ENCODE peak calls at places on chromosomes 13 and 19, in ten cellular contexts. One of them, this sample, is unnamed.

GRCh38 chr13:110790371-110790770 is 76.9 kb downstream of the ING1 start:
- DNase-seq in upper lobe of left lung: no peak
- DNase-seq in Peyer's patch: no peak
- DNase-seq in prostate gland: no peak
- DNase-seq in transverse colon: no peak
- DNase-seq in thyroid gland: no peak
- DNase-seq in lower leg skin: no peak
- DNase-seq in spleen: no peak
- DNase-seq in uterus: no peak
- DNase-seq in A549: no peak
- DNase-seq in this sample: no peak

GRCh38 chr19:42196011-42197001 is 21.2 kb downstream of the DEDD2 start:
- DNase-seq in upper lobe of left lung: no peak
- DNase-seq in Peyer's patch: no peak
- DNase-seq in prostate gland: no peak
- DNase-seq in transverse colon: no peak
- DNase-seq in thyroid gland: no peak
- DNase-seq in lower leg skin: no peak
- DNase-seq in spleen: no peak
- DNase-seq in uterus: no peak
- DNase-seq in A549: no peak
- DNase-seq in this sample: no peak

GRCh38 chr13:27174766-27175455 is 3.3 kb upstream of the USP12 start:
- DNase-seq in upper lobe of left lung: no peak
- DNase-seq in Peyer's patch: no peak
- DNase-seq in prostate gland: no peak
- DNase-seq in transverse colon: no peak
- DNase-seq in thyroid gland: no peak
- DNase-seq in lower leg skin: no peak
- DNase-seq in spleen: no peak
- DNase-seq in uterus: no peak
- DNase-seq in A549: no peak
- DNase-seq in this sample: no peak

GRCh38 chr19:43901395-43902390 is 33.4 kb downstream of the ZNF45 start:
- DNase-seq in upper lobe of left lung: peak
- DNase-seq in Peyer's patch: peak
- DNase-seq in prostate gland: peak
- DNase-seq in transverse colon: peak
- DNase-seq in thyroid gland: peak
- DNase-seq in lower leg skin: peak
- DNase-seq in spleen: peak
- DNase-seq in uterus: peak
- DNase-seq in A549: peak
- DNase-seq in this sample: peak

GRCh38 chr13:39269004-39269403 is 230.7 kb downstream of the NHLRC3 start:
- DNase-seq in upper lobe of left lung: no peak
- DNase-seq in Peyer's patch: no peak
- DNase-seq in prostate gland: no peak
- DNase-seq in transverse colon: no peak
- DNase-seq in thyroid gland: no peak
- DNase-seq in lower leg skin: no peak
- DNase-seq in spleen: no peak
- DNase-seq in uterus: no peak
- DNase-seq in A549: no peak
- DNase-seq in this sample: no peak

GRCh38 chr19:42601811-42602443 is 7.2 kb upstream of the CEACAM8 start:
- DNase-seq in upper lobe of left lung: no peak
- DNase-seq in Peyer's patch: no peak
- DNase-seq in prostate gland: no peak
- DNase-seq in transverse colon: no peak
- DNase-seq in thyroid gland: no peak
- DNase-seq in lower leg skin: no peak
- DNase-seq in spleen: no peak
- DNase-seq in uterus: no peak
- DNase-seq in A549: peak
- DNase-seq in this sample: no peak

GRCh38 chr19:47608908-47609879 is at the start of gene BICRA:
- DNase-seq in upper lobe of left lung: peak
- DNase-seq in Peyer's patch: peak
- DNase-seq in prostate gland: peak
- DNase-seq in transverse colon: peak
- DNase-seq in thyroid gland: peak
- DNase-seq in lower leg skin: peak
- DNase-seq in spleen: peak
- DNase-seq in uterus: peak
- DNase-seq in A549: peak
- DNase-seq in this sample: peak

GRCh38 chr19:13865243-13865577 is 11.7 kb upstream of the NANOS3 start:
- DNase-seq in upper lobe of left lung: no peak
- DNase-seq in Peyer's patch: no peak
- DNase-seq in prostate gland: no peak
- DNase-seq in transverse colon: no peak
- DNase-seq in thyroid gland: no peak
- DNase-seq in lower leg skin: no peak
- DNase-seq in spleen: no peak
- DNase-seq in uterus: no peak
- DNase-seq in A549: no peak
- DNase-seq in this sample: no peak

GRCh38 chr19:40284501-40285352 is at the start of gene AKT2:
- DNase-seq in upper lobe of left lung: no peak
- DNase-seq in Peyer's patch: peak
- DNase-seq in prostate gland: peak
- DNase-seq in transverse colon: no peak
- DNase-seq in thyroid gland: peak
- DNase-seq in lower leg skin: no peak
- DNase-seq in spleen: peak
- DNase-seq in uterus: peak
- DNase-seq in A549: peak
- DNase-seq in this sample: no peak
- TF ChIP-seq POLR2A in upper lobe of left lung: no peak
- TF ChIP-seq POLR2A in Peyer's patch: no peak
- TF ChIP-seq POLR2A in prostate gland: no peak
- TF ChIP-seq POLR2A in transverse colon: peak
- TF ChIP-seq POLR2A in thyroid gland: no peak
- TF ChIP-seq POLR2A in lower leg skin: no peak
- TF ChIP-seq POLR2A in spleen: no peak
- TF ChIP-seq POLR2A in uterus: no peak
- TF ChIP-seq POLR2A in A549: no peak
- TF ChIP-seq POLR2A in this sample: no peak

GRCh38 chr13:66937423-66937822 is 292.7 kb downstream of the PCDH9 start:
- DNase-seq in upper lobe of left lung: no peak
- DNase-seq in Peyer's patch: no peak
- DNase-seq in prostate gland: no peak
- DNase-seq in transverse colon: no peak
- DNase-seq in thyroid gland: no peak
- DNase-seq in lower leg skin: no peak
- DNase-seq in spleen: no peak
- DNase-seq in uterus: no peak
- DNase-seq in A549: no peak
- DNase-seq in this sample: no peak

GRCh38 chr13:66933527-66933926 is 296.6 kb downstream of the PCDH9 start:
- DNase-seq in upper lobe of left lung: no peak
- DNase-seq in Peyer's patch: no peak
- DNase-seq in prostate gland: no peak
- DNase-seq in transverse colon: no peak
- DNase-seq in thyroid gland: no peak
- DNase-seq in lower leg skin: no peak
- DNase-seq in spleen: no peak
- DNase-seq in uterus: no peak
- DNase-seq in A549: no peak
- DNase-seq in this sample: no peak

GRCh38 chr13:66933994-66934393 is 296.1 kb downstream of the PCDH9 start:
- DNase-seq in upper lobe of left lung: no peak
- DNase-seq in Peyer's patch: no peak
- DNase-seq in prostate gland: no peak
- DNase-seq in transverse colon: no peak
- DNase-seq in thyroid gland: no peak
- DNase-seq in lower leg skin: no peak
- DNase-seq in spleen: peak
- DNase-seq in uterus: no peak
- DNase-seq in A549: peak
- DNase-seq in this sample: no peak
- H3K4me3 ChIP-seq in upper lobe of left lung: no peak
- H3K4me3 ChIP-seq in Peyer's patch: no peak
- H3K4me3 ChIP-seq in prostate gland: no peak
- H3K4me3 ChIP-seq in transverse colon: no peak
- H3K4me3 ChIP-seq in thyroid gland: no peak
- H3K4me3 ChIP-seq in lower leg skin: no peak
- H3K4me3 ChIP-seq in spleen: no peak
- H3K4me3 ChIP-seq in uterus: no peak
- H3K4me3 ChIP-seq in A549: peak
- H3K4me3 ChIP-seq in this sample: no peak

GRCh38 chr13:21022056-21022693 is 39.2 kb downstream of the LATS2 start:
- DNase-seq in upper lobe of left lung: no peak
- DNase-seq in Peyer's patch: no peak
- DNase-seq in prostate gland: no peak
- DNase-seq in transverse colon: no peak
- DNase-seq in thyroid gland: no peak
- DNase-seq in lower leg skin: peak
- DNase-seq in spleen: no peak
- DNase-seq in uterus: no peak
- DNase-seq in A549: no peak
- DNase-seq in this sample: no peak
- TF ChIP-seq POLR2A in upper lobe of left lung: no peak
- TF ChIP-seq POLR2A in Peyer's patch: no peak
- TF ChIP-seq POLR2A in prostate gland: no peak
- TF ChIP-seq POLR2A in transverse colon: no peak
- TF ChIP-seq POLR2A in thyroid gland: no peak
- TF ChIP-seq POLR2A in lower leg skin: no peak
- TF ChIP-seq POLR2A in spleen: no peak
- TF ChIP-seq POLR2A in uterus: no peak
- TF ChIP-seq POLR2A in A549: no peak
- TF ChIP-seq POLR2A in this sample: no peak

DNA sequence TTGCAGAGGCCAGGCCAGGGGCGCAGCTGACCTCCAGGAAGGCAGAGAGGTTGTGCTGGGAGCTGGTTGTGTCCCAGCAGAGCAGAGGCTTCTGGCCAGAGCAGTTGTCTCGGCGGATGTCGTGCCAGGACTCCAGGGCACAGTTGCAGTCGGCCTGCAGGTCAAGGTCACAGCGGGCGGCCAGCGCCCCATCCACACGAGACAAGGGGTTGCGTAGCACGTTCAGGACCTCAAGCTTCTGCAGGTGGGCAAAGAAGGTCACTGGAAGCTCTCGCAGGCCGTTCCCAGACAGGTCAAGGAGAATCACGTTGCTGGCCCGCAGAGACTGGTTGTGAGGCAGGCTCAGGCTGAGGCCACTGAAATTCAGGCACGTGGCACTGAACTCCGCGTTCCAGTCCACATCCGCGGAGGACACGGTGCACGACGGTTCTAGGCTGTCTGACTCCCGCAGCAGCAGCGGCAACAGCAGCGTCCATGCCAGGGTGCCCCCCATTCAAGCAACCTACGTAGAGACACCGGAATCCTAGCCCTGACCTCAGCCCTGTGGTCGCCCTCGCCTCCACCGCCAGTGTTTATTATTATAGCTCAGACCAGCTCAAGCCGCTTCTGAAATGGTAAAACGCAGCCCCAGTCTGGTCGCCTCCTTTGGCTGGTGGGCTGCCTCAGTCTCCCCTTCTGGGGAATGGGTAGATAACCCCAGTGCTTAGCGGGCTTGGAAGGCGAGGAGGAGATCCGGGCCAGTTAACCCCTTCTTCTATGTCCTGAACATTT is 766 bp downstream of the LRRC25 start:
- DNase-seq in upper lobe of left lung: no peak
- DNase-seq in Peyer's patch: no peak
- DNase-seq in prostate gland: no peak
- DNase-seq in transverse colon: no peak
- DNase-seq in thyroid gland: no peak
- DNase-seq in lower leg skin: no peak
- DNase-seq in spleen: peak
- DNase-seq in uterus: no peak
- DNase-seq in A549: no peak
- DNase-seq in this sample: no peak
- H3K4me3 ChIP-seq in upper lobe of left lung: peak
- H3K4me3 ChIP-seq in Peyer's patch: peak
- H3K4me3 ChIP-seq in prostate gland: no peak
- H3K4me3 ChIP-seq in transverse colon: peak
- H3K4me3 ChIP-seq in thyroid gland: no peak
- H3K4me3 ChIP-seq in lower leg skin: peak
- H3K4me3 ChIP-seq in spleen: peak
- H3K4me3 ChIP-seq in uterus: no peak
- H3K4me3 ChIP-seq in A549: no peak
- H3K4me3 ChIP-seq in this sample: peak

GRCh38 chr13:75153386-75153785 is 328.6 kb downstream of the TBC1D4 start:
- DNase-seq in upper lobe of left lung: no peak
- DNase-seq in Peyer's patch: no peak
- DNase-seq in prostate gland: no peak
- DNase-seq in transverse colon: no peak
- DNase-seq in thyroid gland: no peak
- DNase-seq in lower leg skin: no peak
- DNase-seq in spleen: no peak
- DNase-seq in uterus: no peak
- DNase-seq in A549: no peak
- DNase-seq in this sample: no peak
- TF ChIP-seq POLR2A in upper lobe of left lung: no peak
- TF ChIP-seq POLR2A in Peyer's patch: no peak
- TF ChIP-seq POLR2A in prostate gland: no peak
- TF ChIP-seq POLR2A in transverse colon: no peak
- TF ChIP-seq POLR2A in thyroid gland: no peak
- TF ChIP-seq POLR2A in lower leg skin: no peak
- TF ChIP-seq POLR2A in spleen: no peak
- TF ChIP-seq POLR2A in uterus: no peak
- TF ChIP-seq POLR2A in A549: no peak
- TF ChIP-seq POLR2A in this sample: no peak

GRCh38 chr19:45003485-45003884 is 2.2 kb downstream of the RELB start:
- DNase-seq in upper lobe of left lung: no peak
- DNase-seq in Peyer's patch: no peak
- DNase-seq in prostate gland: no peak
- DNase-seq in transverse colon: no peak
- DNase-seq in thyroid gland: no peak
- DNase-seq in lower leg skin: no peak
- DNase-seq in spleen: no peak
- DNase-seq in uterus: no peak
- DNase-seq in A549: no peak
- DNase-seq in this sample: no peak
- H3K4me3 ChIP-seq in upper lobe of left lung: no peak
- H3K4me3 ChIP-seq in Peyer's patch: no peak
- H3K4me3 ChIP-seq in prostate gland: no peak
- H3K4me3 ChIP-seq in transverse colon: no peak
- H3K4me3 ChIP-seq in thyroid gland: no peak
- H3K4me3 ChIP-seq in lower leg skin: no peak
- H3K4me3 ChIP-seq in spleen: no peak
- H3K4me3 ChIP-seq in uterus: no peak
- H3K4me3 ChIP-seq in A549: no peak
- H3K4me3 ChIP-seq in this sample: no peak

GRCh38 chr13:48235100-48235813 is 2.3 kb downstream of the ITM2B start:
- DNase-seq in upper lobe of left lung: peak
- DNase-seq in Peyer's patch: peak
- DNase-seq in prostate gland: peak
- DNase-seq in transverse colon: peak
- DNase-seq in thyroid gland: peak
- DNase-seq in lower leg skin: no peak
- DNase-seq in spleen: no peak
- DNase-seq in uterus: no peak
- DNase-seq in A549: no peak
- DNase-seq in this sample: peak
- TF ChIP-seq POLR2A in upper lobe of left lung: peak
- TF ChIP-seq POLR2A in Peyer's patch: peak
- TF ChIP-seq POLR2A in prostate gland: peak
- TF ChIP-seq POLR2A in transverse colon: peak
- TF ChIP-seq POLR2A in thyroid gland: no peak
- TF ChIP-seq POLR2A in lower leg skin: no peak
- TF ChIP-seq POLR2A in spleen: peak
- TF ChIP-seq POLR2A in uterus: peak
- TF ChIP-seq POLR2A in A549: no peak
- TF ChIP-seq POLR2A in this sample: no peak

This sample was measured in breast epithelium.